ENCODE peak calls at places on chromosomes 3 and 15, in ten cellular contexts. One of them, this sample, is unnamed.

GRCh38 chr3:84547971-84548970 is 410.5 kb upstream of the CADM2 start:
- DNase-seq in astrocyte of the spinal cord: peak; percentile 14
- DNase-seq in lower leg skin: no peak
- DNase-seq in PC-3: peak; percentile 66
- DNase-seq in naive thymus-derived CD8-positive, alpha-beta T cell: no peak
- DNase-seq in EL: no peak
- DNase-seq in hypothalamus: no peak
- DNase-seq in activated gamma-delta T cell treated with Interleukin-2 at 50 U/mL for 16 hours: no peak
- DNase-seq in M059J: peak; percentile 8
- DNase-seq in EH: no peak
- DNase-seq in this sample: no peak

GRCh38 chr15:35911052-35911780 is 365.3 kb upstream of the DPH6 start:
- DNase-seq in astrocyte of the spinal cord: no peak
- DNase-seq in lower leg skin: no peak
- DNase-seq in PC-3: no peak
- DNase-seq in naive thymus-derived CD8-positive, alpha-beta T cell: no peak
- DNase-seq in EL: no peak
- DNase-seq in hypothalamus: no peak
- DNase-seq in activated gamma-delta T cell treated with Interleukin-2 at 50 U/mL for 16 hours: no peak
- DNase-seq in M059J: no peak
- DNase-seq in EH: no peak
- DNase-seq in this sample: no peak

GRCh38 chr15:74967670-74968069 is 11.1 kb upstream of the RPP25 start:
- DNase-seq in astrocyte of the spinal cord: no peak
- DNase-seq in lower leg skin: no peak
- DNase-seq in PC-3: no peak
- DNase-seq in naive thymus-derived CD8-positive, alpha-beta T cell: no peak
- DNase-seq in EL: no peak
- DNase-seq in hypothalamus: no peak
- DNase-seq in activated gamma-delta T cell treated with Interleukin-2 at 50 U/mL for 16 hours: no peak
- DNase-seq in M059J: no peak
- DNase-seq in EH: no peak
- DNase-seq in this sample: no peak

GRCh38 chr3:9812870-9813483 is 2.9 kb downstream of the TTLL3 start:
- DNase-seq in astrocyte of the spinal cord: no peak
- DNase-seq in lower leg skin: no peak
- DNase-seq in PC-3: no peak
- DNase-seq in naive thymus-derived CD8-positive, alpha-beta T cell: no peak
- DNase-seq in EL: no peak
- DNase-seq in hypothalamus: no peak
- DNase-seq in activated gamma-delta T cell treated with Interleukin-2 at 50 U/mL for 16 hours: no peak
- DNase-seq in M059J: no peak
- DNase-seq in EH: no peak
- DNase-seq in this sample: no peak

GRCh38 chr3:183247190-183247589 is 5.9 kb upstream of the B3GNT5 start:
- DNase-seq in astrocyte of the spinal cord: no peak
- DNase-seq in lower leg skin: no peak
- DNase-seq in PC-3: no peak
- DNase-seq in naive thymus-derived CD8-positive, alpha-beta T cell: no peak
- DNase-seq in EL: peak; percentile 61
- DNase-seq in hypothalamus: no peak
- DNase-seq in activated gamma-delta T cell treated with Interleukin-2 at 50 U/mL for 16 hours: no peak
- DNase-seq in M059J: peak; percentile 34
- DNase-seq in EH: peak; percentile 30
- DNase-seq in this sample: no peak

GRCh38 chr15:40097968-40098476 is 10.7 kb downstream of the BMF start:
- DNase-seq in astrocyte of the spinal cord: no peak
- DNase-seq in lower leg skin: peak; percentile 77
- DNase-seq in PC-3: no peak
- DNase-seq in naive thymus-derived CD8-positive, alpha-beta T cell: no peak
- DNase-seq in EL: no peak
- DNase-seq in hypothalamus: no peak
- DNase-seq in activated gamma-delta T cell treated with Interleukin-2 at 50 U/mL for 16 hours: no peak
- DNase-seq in M059J: no peak
- DNase-seq in EH: peak; percentile 67
- DNase-seq in this sample: peak; percentile 29

GRCh38 chr3:150063237-150063636 is 92.5 kb upstream of the PFN2 start:
- DNase-seq in astrocyte of the spinal cord: no peak
- DNase-seq in lower leg skin: no peak
- DNase-seq in PC-3: no peak
- DNase-seq in naive thymus-derived CD8-positive, alpha-beta T cell: no peak
- DNase-seq in EL: no peak
- DNase-seq in hypothalamus: no peak
- DNase-seq in activated gamma-delta T cell treated with Interleukin-2 at 50 U/mL for 16 hours: no peak
- DNase-seq in M059J: no peak
- DNase-seq in EH: no peak
- DNase-seq in this sample: no peak

GRCh38 chr3:161233557-161233956 is 12.4 kb downstream of the NMD3 start:
- DNase-seq in astrocyte of the spinal cord: peak; percentile 16
- DNase-seq in lower leg skin: no peak
- DNase-seq in PC-3: no peak
- DNase-seq in naive thymus-derived CD8-positive, alpha-beta T cell: no peak
- DNase-seq in EL: peak; percentile 12
- DNase-seq in hypothalamus: no peak
- DNase-seq in activated gamma-delta T cell treated with Interleukin-2 at 50 U/mL for 16 hours: no peak
- DNase-seq in M059J: no peak
- DNase-seq in EH: no peak
- DNase-seq in this sample: no peak

GRCh38 chr3:179945569-179945968 is 91.2 kb downstream of the PEX5L start:
- DNase-seq in astrocyte of the spinal cord: no peak
- DNase-seq in lower leg skin: no peak
- DNase-seq in PC-3: no peak
- DNase-seq in naive thymus-derived CD8-positive, alpha-beta T cell: no peak
- DNase-seq in EL: no peak
- DNase-seq in hypothalamus: no peak
- DNase-seq in activated gamma-delta T cell treated with Interleukin-2 at 50 U/mL for 16 hours: no peak
- DNase-seq in M059J: no peak
- DNase-seq in EH: no peak
- DNase-seq in this sample: no peak

GRCh38 chr3:115922681-115923347 is 299.5 kb downstream of the GAP43 start:
- DNase-seq in astrocyte of the spinal cord: peak; percentile 58
- DNase-seq in lower leg skin: no peak
- DNase-seq in PC-3: peak; percentile 53
- DNase-seq in naive thymus-derived CD8-positive, alpha-beta T cell: no peak
- DNase-seq in EL: peak; percentile 32
- DNase-seq in hypothalamus: no peak
- DNase-seq in activated gamma-delta T cell treated with Interleukin-2 at 50 U/mL for 16 hours: no peak
- DNase-seq in M059J: peak; percentile 33
- DNase-seq in EH: peak; percentile 35
- DNase-seq in this sample: no peak

GRCh38 chr3:158050461-158050860 is 55.8 kb downstream of the SHOX2 start:
- DNase-seq in astrocyte of the spinal cord: no peak
- DNase-seq in lower leg skin: no peak
- DNase-seq in PC-3: no peak
- DNase-seq in naive thymus-derived CD8-positive, alpha-beta T cell: no peak
- DNase-seq in EL: peak; percentile 2
- DNase-seq in hypothalamus: no peak
- DNase-seq in activated gamma-delta T cell treated with Interleukin-2 at 50 U/mL for 16 hours: no peak
- DNase-seq in M059J: peak; percentile 50
- DNase-seq in EH: peak; percentile 17
- DNase-seq in this sample: no peak

GRCh38 chr15:71114887-71115566 is at the start of gene THSD4:
- DNase-seq in astrocyte of the spinal cord: peak; percentile 65
- DNase-seq in lower leg skin: peak; percentile 36
- DNase-seq in PC-3: peak; percentile 89
- DNase-seq in naive thymus-derived CD8-positive, alpha-beta T cell: peak; percentile 15
- DNase-seq in EL: peak; percentile 81
- DNase-seq in hypothalamus: peak; percentile 21
- DNase-seq in activated gamma-delta T cell treated with Interleukin-2 at 50 U/mL for 16 hours: peak; percentile 13
- DNase-seq in M059J: peak; percentile 74
- DNase-seq in EH: peak; percentile 81
- DNase-seq in this sample: peak; percentile 79

GRCh38 chr15:74392402-74392876 is 25.0 kb upstream of the CYP11A1 start:
- DNase-seq in astrocyte of the spinal cord: no peak
- DNase-seq in lower leg skin: no peak
- DNase-seq in PC-3: no peak
- DNase-seq in naive thymus-derived CD8-positive, alpha-beta T cell: no peak
- DNase-seq in EL: peak; percentile 47
- DNase-seq in hypothalamus: peak; percentile 20
- DNase-seq in activated gamma-delta T cell treated with Interleukin-2 at 50 U/mL for 16 hours: no peak
- DNase-seq in M059J: no peak
- DNase-seq in EH: peak; percentile 67
- DNase-seq in this sample: no peak

GRCh38 chr3:82654708-82655107 is 893.3 kb upstream of the GBE1 start:
- DNase-seq in astrocyte of the spinal cord: no peak
- DNase-seq in lower leg skin: no peak
- DNase-seq in PC-3: no peak
- DNase-seq in naive thymus-derived CD8-positive, alpha-beta T cell: no peak
- DNase-seq in EL: no peak
- DNase-seq in hypothalamus: no peak
- DNase-seq in activated gamma-delta T cell treated with Interleukin-2 at 50 U/mL for 16 hours: no peak
- DNase-seq in M059J: no peak
- DNase-seq in EH: no peak
- DNase-seq in this sample: no peak

GRCh38 chr3:120425877-120426276 is 24.9 kb downstream of the FSTL1 start:
- DNase-seq in astrocyte of the spinal cord: peak; percentile 90
- DNase-seq in lower leg skin: no peak
- DNase-seq in PC-3: no peak
- DNase-seq in naive thymus-derived CD8-positive, alpha-beta T cell: no peak
- DNase-seq in EL: peak; percentile 85
- DNase-seq in hypothalamus: no peak
- DNase-seq in activated gamma-delta T cell treated with Interleukin-2 at 50 U/mL for 16 hours: no peak
- DNase-seq in M059J: peak; percentile 90
- DNase-seq in EH: peak; percentile 93
- DNase-seq in this sample: peak; percentile 73

GRCh38 chr3:120780977-120781376 is 38.4 kb downstream of the GTF2E1 start:
- DNase-seq in astrocyte of the spinal cord: peak; percentile 90
- DNase-seq in lower leg skin: no peak
- DNase-seq in PC-3: peak; percentile 95
- DNase-seq in naive thymus-derived CD8-positive, alpha-beta T cell: no peak
- DNase-seq in EL: peak; percentile 96
- DNase-seq in hypothalamus: no peak
- DNase-seq in activated gamma-delta T cell treated with Interleukin-2 at 50 U/mL for 16 hours: no peak
- DNase-seq in M059J: peak; percentile 95
- DNase-seq in EH: peak; percentile 91
- DNase-seq in this sample: no peak

GRCh38 chr15:87736401-87736800 is 520.1 kb downstream of the NTRK3 start:
- DNase-seq in astrocyte of the spinal cord: peak; percentile 51
- DNase-seq in lower leg skin: no peak
- DNase-seq in PC-3: no peak
- DNase-seq in naive thymus-derived CD8-positive, alpha-beta T cell: no peak
- DNase-seq in EL: peak; percentile 72
- DNase-seq in hypothalamus: no peak
- DNase-seq in activated gamma-delta T cell treated with Interleukin-2 at 50 U/mL for 16 hours: no peak
- DNase-seq in M059J: peak; percentile 40
- DNase-seq in EH: peak; percentile 75
- DNase-seq in this sample: no peak

GRCh38 chr3:9903238-9903624 is 583 bp downstream of the IL17RE start:
- DNase-seq in astrocyte of the spinal cord: peak; percentile 15
- DNase-seq in lower leg skin: no peak
- DNase-seq in PC-3: peak; percentile 54
- DNase-seq in naive thymus-derived CD8-positive, alpha-beta T cell: no peak
- DNase-seq in EL: peak; percentile 59
- DNase-seq in hypothalamus: no peak
- DNase-seq in activated gamma-delta T cell treated with Interleukin-2 at 50 U/mL for 16 hours: no peak
- DNase-seq in M059J: no peak
- DNase-seq in EH: peak; percentile 74
- DNase-seq in this sample: no peak

GRCh38 chr3:183564046-183564445 is 8.5 kb upstream of the KLHL6 start:
- DNase-seq in astrocyte of the spinal cord: no peak
- DNase-seq in lower leg skin: no peak
- DNase-seq in PC-3: no peak
- DNase-seq in naive thymus-derived CD8-positive, alpha-beta T cell: no peak
- DNase-seq in EL: no peak
- DNase-seq in hypothalamus: no peak
- DNase-seq in activated gamma-delta T cell treated with Interleukin-2 at 50 U/mL for 16 hours: no peak
- DNase-seq in M059J: no peak
- DNase-seq in EH: no peak
- DNase-seq in this sample: no peak

GRCh38 chr3:48408823-48409281 is 21.0 kb downstream of the PLXNB1 start:
- DNase-seq in astrocyte of the spinal cord: no peak
- DNase-seq in lower leg skin: no peak
- DNase-seq in PC-3: no peak
- DNase-seq in naive thymus-derived CD8-positive, alpha-beta T cell: no peak
- DNase-seq in EL: no peak
- DNase-seq in hypothalamus: no peak
- DNase-seq in activated gamma-delta T cell treated with Interleukin-2 at 50 U/mL for 16 hours: no peak
- DNase-seq in M059J: no peak
- DNase-seq in EH: no peak
- DNase-seq in this sample: peak; percentile 8

GRCh38 chr3:77795013-77795412 is 755.1 kb downstream of the ROBO2 start:
- DNase-seq in astrocyte of the spinal cord: no peak
- DNase-seq in lower leg skin: no peak
- DNase-seq in PC-3: no peak
- DNase-seq in naive thymus-derived CD8-positive, alpha-beta T cell: no peak
- DNase-seq in EL: no peak
- DNase-seq in hypothalamus: no peak
- DNase-seq in activated gamma-delta T cell treated with Interleukin-2 at 50 U/mL for 16 hours: no peak
- DNase-seq in M059J: no peak
- DNase-seq in EH: no peak
- DNase-seq in this sample: no peak

GRCh38 chr15:66816201-66816600 is 114.2 kb downstream of the SMAD6 start:
- DNase-seq in astrocyte of the spinal cord: no peak
- DNase-seq in lower leg skin: no peak
- DNase-seq in PC-3: no peak
- DNase-seq in naive thymus-derived CD8-positive, alpha-beta T cell: no peak
- DNase-seq in EL: no peak
- DNase-seq in hypothalamus: no peak
- DNase-seq in activated gamma-delta T cell treated with Interleukin-2 at 50 U/mL for 16 hours: no peak
- DNase-seq in M059J: no peak
- DNase-seq in EH: no peak
- DNase-seq in this sample: no peak

GRCh38 chr3:127709320-127710060 is 36.7 kb downstream of the ABTB1 start:
- DNase-seq in astrocyte of the spinal cord: peak; percentile 28
- DNase-seq in lower leg skin: no peak
- DNase-seq in PC-3: no peak
- DNase-seq in naive thymus-derived CD8-positive, alpha-beta T cell: no peak
- DNase-seq in EL: peak; percentile 19
- DNase-seq in hypothalamus: no peak
- DNase-seq in activated gamma-delta T cell treated with Interleukin-2 at 50 U/mL for 16 hours: no peak
- DNase-seq in M059J: peak; percentile 42
- DNase-seq in EH: peak; percentile 47
- DNase-seq in this sample: no peak

GRCh38 chr3:73332558-73332957 is 271.1 kb downstream of the EBLN2 start:
- DNase-seq in astrocyte of the spinal cord: no peak
- DNase-seq in lower leg skin: no peak
- DNase-seq in PC-3: no peak
- DNase-seq in naive thymus-derived CD8-positive, alpha-beta T cell: no peak
- DNase-seq in EL: no peak
- DNase-seq in hypothalamus: no peak
- DNase-seq in activated gamma-delta T cell treated with Interleukin-2 at 50 U/mL for 16 hours: no peak
- DNase-seq in M059J: no peak
- DNase-seq in EH: no peak
- DNase-seq in this sample: no peak

GRCh38 chr3:25420885-25421284 is 7.2 kb upstream of the RARB start:
- DNase-seq in astrocyte of the spinal cord: no peak
- DNase-seq in lower leg skin: no peak
- DNase-seq in PC-3: peak; percentile 31
- DNase-seq in naive thymus-derived CD8-positive, alpha-beta T cell: no peak
- DNase-seq in EL: peak; percentile 25
- DNase-seq in hypothalamus: no peak
- DNase-seq in activated gamma-delta T cell treated with Interleukin-2 at 50 U/mL for 16 hours: no peak
- DNase-seq in M059J: no peak
- DNase-seq in EH: peak; percentile 37
- DNase-seq in this sample: no peak

GRCh38 chr3:98010194-98010882 is 24.8 kb downstream of the GABRR3 start:
- DNase-seq in astrocyte of the spinal cord: no peak
- DNase-seq in lower leg skin: no peak
- DNase-seq in PC-3: no peak
- DNase-seq in naive thymus-derived CD8-positive, alpha-beta T cell: no peak
- DNase-seq in EL: no peak
- DNase-seq in hypothalamus: no peak
- DNase-seq in activated gamma-delta T cell treated with Interleukin-2 at 50 U/mL for 16 hours: no peak
- DNase-seq in M059J: peak; percentile 15
- DNase-seq in EH: no peak
- DNase-seq in this sample: no peak

GRCh38 chr3:31157893-31158620 is 263.6 kb upstream of the GADL1 start:
- DNase-seq in astrocyte of the spinal cord: peak; percentile 23
- DNase-seq in lower leg skin: no peak
- DNase-seq in PC-3: peak; percentile 16
- DNase-seq in naive thymus-derived CD8-positive, alpha-beta T cell: no peak
- DNase-seq in EL: peak; percentile 62
- DNase-seq in hypothalamus: no peak
- DNase-seq in activated gamma-delta T cell treated with Interleukin-2 at 50 U/mL for 16 hours: no peak
- DNase-seq in M059J: peak; percentile 36
- DNase-seq in EH: peak; percentile 87
- DNase-seq in this sample: no peak